ENCODE peak calls at places on chromosomes 4 and X, in six cellular contexts. M is omental fat pad, S is A549, I is astrocyte, U is AG10803, F is HFFc6. X is an unnamed sample.

GRCh38 chr4:15043226-15043625 is 40.9 kb downstream of the CPEB2 start:
- DNase-seq in M (no peak), S (peak; percentile 7), I (no peak), U (no peak), F (no peak), X (peak; percentile 55)

GRCh38 chrX:40267334-40268118 is 169.8 kb upstream of the BCOR start:
- DNase-seq in M (no peak), S (no peak), I (no peak), U (no peak), F (no peak), X (no peak)

GRCh38 chr4:108830509-108831244 is 67.8 kb upstream of the ETNPPL start:
- DNase-seq in M (no peak), S (no peak), I (no peak), U (no peak), F (no peak), X (peak; percentile 43)

GRCh38 chrX:40406330-40406859 is 174.4 kb upstream of the ATP6AP2 start:
- DNase-seq in M (no peak), S (no peak), I (no peak), U (peak; percentile 1), F (no peak), X (no peak)

GRCh38 chr4:76434901-76435688 is at the start of gene SHROOM3:
- DNase-seq in M (no peak), S (no peak), I (peak; percentile 36), U (no peak), F (peak; percentile 29), X (peak; percentile 22)

GRCh38 chr4:103904126-103904525 is 184.3 kb upstream of the TACR3 start:
- DNase-seq in M (no peak), S (no peak), I (peak; percentile 14), U (peak; percentile 6), F (peak; percentile 45), X (no peak)

GRCh38 chr4:61555789-61556188 is 355.7 kb downstream of the ADGRL3 start:
- DNase-seq in M (no peak), S (peak; percentile 48), I (peak; percentile 84), U (no peak), F (no peak), X (peak; percentile 87)

GRCh38 chr4:139665690-139666529 is at the start of gene MGST2:
- DNase-seq in M (peak; percentile 42), S (peak; percentile 66), I (peak; percentile 80), U (peak; percentile 80), F (peak; percentile 68), X (peak; percentile 84)

GRCh38 chr4:3735196-3735595 is 31.0 kb upstream of the ADRA2C start:
- DNase-seq in M (no peak), S (no peak), I (no peak), U (no peak), F (no peak), X (no peak)

GRCh38 chr4:723706-724105 is 18.1 kb downstream of the PCGF3 start:
- DNase-seq in M (no peak), S (no peak), I (no peak), U (no peak), F (no peak), X (no peak)

GRCh38 chrX:40272786-40273185 is 175.0 kb upstream of the BCOR start:
- DNase-seq in M (no peak), S (no peak), I (no peak), U (no peak), F (no peak), X (no peak)

GRCh38 chr4:182918791-182919302 is 1.7 kb upstream of the DCTD start:
- DNase-seq in M (no peak), S (no peak), I (no peak), U (no peak), F (no peak), X (peak; percentile 54)

GRCh38 chrX:24357101-24357500 is 3.3 kb upstream of the SUPT20HL1 start:
- DNase-seq in M (no peak), S (no peak), I (no peak), U (no peak), F (peak; percentile 1), X (peak; percentile 30)

GRCh38 chrX:76253432-76253831 is 80.6 kb downstream of the PBDC1 start:
- DNase-seq in M (no peak), S (peak; percentile 53), I (no peak), U (peak; percentile 31), F (peak; percentile 26), X (peak; percentile 72)

GRCh38 chrX:48695524-48695875 is 1.0 kb upstream of the SUV39H1 start:
- DNase-seq in M (no peak), S (no peak), I (peak; percentile 17), U (no peak), F (no peak), X (peak; percentile 24)

GRCh38 chr4:167616471-167616870 is 382.2 kb upstream of the SPOCK3 start:
- DNase-seq in M (no peak), S (no peak), I (peak; percentile 23), U (no peak), F (no peak), X (peak; percentile 42)

GRCh38 chr4:76061421-76061820 is 13.1 kb upstream of the ART3 start:
- DNase-seq in M (no peak), S (no peak), I (no peak), U (no peak), F (no peak), X (no peak)

GRCh38 chr4:165031436-165032211 is at the start of gene TRIM60:
- DNase-seq in M (no peak), S (no peak), I (no peak), U (no peak), F (no peak), X (no peak)

GRCh38 chr4:13403326-13403725 is 80.8 kb downstream of the RAB28 start:
- DNase-seq in M (no peak), S (no peak), I (no peak), U (no peak), F (no peak), X (no peak)

GRCh38 chr4:59612235-59612634 is 1587.9 kb upstream of the ADGRL3 start:
- DNase-seq in M (no peak), S (peak; percentile 2), I (peak; percentile 72), U (peak; percentile 82), F (peak; percentile 16), X (peak; percentile 90)

GRCh38 chr4:2936773-2937145 is 26.4 kb downstream of the NOP14 start:
- DNase-seq in M (no peak), S (no peak), I (peak; percentile 76), U (peak; percentile 50), F (peak; percentile 41), X (peak; percentile 71)

GRCh38 chrX:70129811-70130210 is 3.4 kb upstream of the IGBP1 start:
- DNase-seq in M (no peak), S (peak; percentile 21), I (no peak), U (peak; percentile 1), F (no peak), X (no peak)

GRCh38 chrX:22163306-22163705 is 109.4 kb upstream of the CBLL2 start:
- DNase-seq in M (no peak), S (no peak), I (no peak), U (no peak), F (no peak), X (no peak)

GRCh38 chrX:67545772-67546495 is 2.1 kb downstream of the AR start:
- DNase-seq in M (no peak), S (peak; percentile 18), I (no peak), U (no peak), F (no peak), X (peak; percentile 12)

GRCh38 chr4:95217197-95217596 is 331.6 kb downstream of the UNC5C start:
- DNase-seq in M (no peak), S (no peak), I (no peak), U (no peak), F (no peak), X (no peak)

GRCh38 chr4:126592088-126592487 is 1040.7 kb upstream of the INTU start:
- DNase-seq in M (no peak), S (no peak), I (no peak), U (no peak), F (no peak), X (peak; percentile 33)

GRCh38 chr4:87356832-87357526 is 34.0 kb downstream of the HSD17B11 start:
- DNase-seq in M (no peak), S (no peak), I (no peak), U (peak; percentile 18), F (no peak), X (no peak)

GRCh38 chr4:87354168-87355102 is 31.8 kb upstream of the HSD17B13 start:
- DNase-seq in M (no peak), S (no peak), I (no peak), U (peak; percentile 29), F (peak; percentile 40), X (peak; percentile 62)

GRCh38 chr4:87359258-87359657 is 31.7 kb downstream of the HSD17B11 start:
- DNase-seq in M (no peak), S (no peak), I (no peak), U (no peak), F (no peak), X (no peak)

GRCh38 chr4:87353592-87353991 is 30.9 kb upstream of the HSD17B13 start:
- DNase-seq in M (no peak), S (peak; percentile 48), I (no peak), U (peak; percentile 56), F (peak; percentile 32), X (peak; percentile 79)
- TF ChIP-seq CTCF in M (no peak), S (peak; percentile 46), I (peak; percentile 49), U (peak; percentile 66), F (peak; percentile 83), X (peak; percentile 84)

DNA sequence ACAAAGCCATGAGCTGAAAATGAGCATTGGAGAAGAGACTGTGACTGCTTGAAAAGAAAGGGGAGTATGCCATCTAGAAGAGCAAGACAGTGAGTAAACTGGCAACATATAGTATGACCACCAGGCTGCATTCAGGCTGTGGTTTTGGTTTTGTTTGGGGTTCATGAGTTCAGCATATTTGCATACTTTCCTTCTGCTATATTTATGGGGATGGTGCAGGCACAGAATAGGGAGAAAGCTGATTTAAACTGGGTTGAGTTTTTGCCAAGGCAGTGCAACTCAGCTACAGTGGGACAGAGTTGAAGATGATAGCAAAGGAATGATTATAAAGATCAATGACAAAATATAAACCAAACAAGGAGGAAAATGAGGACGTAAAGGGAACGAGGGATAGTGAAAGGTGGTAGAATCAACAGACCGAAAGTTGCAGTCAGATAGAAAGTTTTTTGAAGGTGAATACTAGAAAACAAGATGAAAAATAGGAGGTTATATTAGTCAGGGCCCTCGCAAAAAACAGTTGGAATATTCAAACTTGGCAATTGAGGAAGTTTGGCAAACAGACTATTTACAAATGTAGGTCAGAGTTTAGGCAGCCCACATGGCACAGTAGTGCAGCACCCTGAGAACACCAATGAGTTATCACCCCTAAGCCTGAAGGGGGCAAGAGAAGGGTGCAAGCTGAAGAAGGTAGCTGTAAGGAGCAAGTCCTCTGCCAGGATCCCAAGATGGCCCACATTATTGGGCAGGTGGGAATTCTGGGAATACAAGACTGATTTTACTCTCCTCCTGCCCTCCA is 114.8 kb upstream of the MAP9 start:
- DNase-seq in M (no peak), S (no peak), I (peak; percentile 18), U (no peak), F (no peak), X (peak; percentile 23)
- TF ChIP-seq CTCF in M (no peak), S (no peak), I (no peak), U (no peak), F (no peak), X (no peak)

GRCh38 chr4:169210516-169211108 is 60.1 kb downstream of the SH3RF1 start:
- DNase-seq in M (no peak), S (no peak), I (no peak), U (no peak), F (no peak), X (no peak)
- TF ChIP-seq CTCF in M (no peak), S (no peak), I (no peak), U (no peak), F (no peak), X (no peak)

GRCh38 chrX:102840871-102841705 is 96.0 kb upstream of the RAB40AL start:
- DNase-seq in M (no peak), S (peak; percentile 55), I (no peak), U (peak; percentile 5), F (no peak), X (peak; percentile 31)
- TF ChIP-seq CTCF in M (no peak), S (peak; percentile 29), I (no peak), U (peak; percentile 4), F (peak; percentile 65), X (peak; percentile 23)